ENCODE peak calls at places on chromosomes 1 and 21, in nine cellular contexts. Q, L, B, Z, I, T, P, U and W are unnamed samples.

GRCh38 chr21:29238967-29239289 is 59.8 kb upstream of the BACH1 start:
- DNase-seq in Z (peak; percentile 80), U (no peak), B (no peak), L (no peak), P (no peak), I (no peak), T (no peak), Q (no peak), W (no peak)

GRCh38 chr1:26999440-26999987 is 6.0 kb downstream of the TRNP1 start:
- DNase-seq in I (peak; percentile 76), U (peak; percentile 96), B (no peak), Z (no peak), Q (peak; percentile 15), P (peak; percentile 86), L (peak; percentile 98), T (no peak), W (peak; percentile 97)

GRCh38 chr1:157150631-157151030 is 12.4 kb upstream of the ETV3 start:
- DNase-seq in Q (no peak), I (no peak), L (no peak), Z (no peak), P (no peak), B (no peak), T (no peak), U (no peak), W (no peak)

GRCh38 chr1:112508242-112509004 is at the start of gene WNT2B:
- DNase-seq in L (no peak), T (peak; percentile 84), Z (peak; percentile 42), I (no peak), B (peak; percentile 49), Q (no peak), P (no peak), U (no peak), W (no peak)

GRCh38 chr1:231778009-231778719 is 151.6 kb downstream of the DISC1 start:
- DNase-seq in B (no peak), T (no peak), I (no peak), P (no peak), Z (peak; percentile 41), Q (no peak), U (no peak), L (peak; percentile 26), W (peak; percentile 23)

GRCh38 chr1:30033276-30034104 is 689.9 kb downstream of the MATN1 start:
- DNase-seq in Z (no peak), Q (no peak), I (no peak), T (no peak), P (no peak), L (peak; percentile 34), U (no peak), B (no peak), W (no peak)

GRCh38 chr1:203039609-203040517 is 13.6 kb downstream of the PPFIA4 start:
- DNase-seq in P (no peak), I (no peak), B (no peak), T (no peak), Q (peak; percentile 83), L (no peak), Z (peak; percentile 75), U (no peak), W (no peak)

GRCh38 chr1:42998381-42998780 is 39.7 kb upstream of the SLC2A1 start:
- DNase-seq in I (no peak), L (no peak), U (no peak), B (no peak), Z (no peak), Q (no peak), T (no peak), P (peak; percentile 18), W (peak; percentile 31)

GRCh38 chr1:54314691-54315455 is 91.3 kb downstream of the SSBP3 start:
- DNase-seq in I (no peak), P (no peak), L (no peak), T (no peak), U (no peak), Z (no peak), B (no peak), Q (no peak), W (no peak)

GRCh38 chr1:80973101-80973500 is 827.6 kb upstream of the ADGRL2 start:
- DNase-seq in P (no peak), Z (no peak), T (no peak), L (no peak), B (no peak), I (no peak), U (no peak), Q (no peak), W (no peak)

GRCh38 chr1:209674957-209675566 is at the start of gene G0S2:
- DNase-seq in Z (no peak), U (peak; percentile 79), I (no peak), Q (peak; percentile 28), L (peak; percentile 43), T (peak; percentile 95), P (no peak), B (peak; percentile 53), W (no peak)

GRCh38 chr1:85606414-85606800 is 25.8 kb downstream of the CCN1 start:
- DNase-seq in L (no peak), T (no peak), Q (no peak), U (no peak), P (no peak), B (no peak), I (no peak), Z (no peak), W (no peak)